ENCODE peak calls at places on chromosome 15, in seven cellular contexts. Q is PC-9, K is neural progenitor cell, V is Peyer's patch, W is aorta, L is heart right ventricle, T is hepatocyte. B is an unnamed sample. For H3K4me1, the result is how much of the 10 kb centered on the place peaks cover.

GRCh38 chr15:61830536-61831330 is 229.5 kb downstream of the VPS13C start:
- DNase-seq in K (no peak), Q (no peak), T (no peak), W (no peak), V (no peak), L (no peak), B (no peak)

GRCh38 chr15:74252291-74253080 is 16.4 kb downstream of the CCDC33 start:
- DNase-seq in L (peak), V (no peak), Q (no peak), W (no peak), K (no peak), T (no peak), B (peak)

GRCh38 chr15:56356616-56357015 is 8.6 kb upstream of the TEX9 start:
- DNase-seq in V (no peak), T (no peak), L (no peak), W (no peak), K (no peak), Q (peak), B (no peak)

GRCh38 chr15:57686657-57687056 is 19.9 kb upstream of the POLR2M start:
- DNase-seq in K (no peak), V (no peak), T (no peak), W (no peak), Q (no peak), L (no peak), B (no peak)

GRCh38 chr15:63981596-63982320 is 64.5 kb downstream of the DAPK2 start:
- DNase-seq in K (no peak), T (no peak), W (no peak), V (no peak), L (no peak), Q (no peak), B (peak)

GRCh38 chr15:75067123-75067854 is 43.9 kb downstream of the PPCDC start:
- DNase-seq in V (peak), T (no peak), W (no peak), K (no peak), L (no peak), Q (peak), B (no peak)

GRCh38 chr15:71659730-71660067 is 150.7 kb upstream of the NR2E3 start:
- DNase-seq in K (no peak), Q (no peak), L (no peak), V (no peak), T (no peak), W (no peak), B (no peak)

GRCh38 chr15:72827216-72827615 is 43.7 kb upstream of the ADPGK start:
- DNase-seq in V (no peak), L (no peak), Q (no peak), K (no peak), W (no peak), T (no peak), B (no peak)

GRCh38 chr15:72902245-72902928 is 118.8 kb upstream of the ADPGK start:
- DNase-seq in Q (no peak), V (no peak), L (peak), W (peak), T (peak), K (no peak), B (peak)

DNA sequence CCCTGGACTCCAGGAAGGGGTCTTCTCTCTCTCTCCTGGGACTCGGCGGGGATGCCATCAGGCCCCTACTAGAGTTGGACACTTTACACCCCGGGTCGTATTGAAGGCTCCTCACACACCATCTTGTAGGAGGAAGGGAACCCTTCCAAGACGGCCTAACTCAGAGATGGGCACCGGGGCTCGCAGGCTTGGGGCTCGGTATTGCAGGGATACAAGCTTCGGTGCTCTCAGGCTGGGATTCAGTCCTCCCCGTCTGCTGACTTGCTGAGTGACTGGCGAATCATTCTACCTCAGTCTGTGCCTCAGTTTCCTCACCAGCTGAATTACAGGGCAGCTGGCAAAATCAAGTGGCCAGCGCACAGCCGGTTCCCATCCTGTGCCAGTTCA is 419 bp upstream of the CALML4 start:
- DNase-seq in K (no peak), L (no peak), W (no peak), T (no peak), V (no peak), Q (no peak), B (no peak)
- H3K4me1 ChIP-seq in K (under half), L (under half), W (under half), T (under half), V (under half), Q (under half), B (under half)

GRCh38 chr15:66937588-66937987 is 127.8 kb upstream of the SMAD3 start:
- DNase-seq in V (no peak), Q (no peak), T (no peak), K (no peak), L (no peak), W (no peak), B (no peak)
- H3K27ac ChIP-seq in V (no peak), Q (no peak), T (no peak), K (no peak), L (no peak), W (no peak), B (no peak)

DNA sequence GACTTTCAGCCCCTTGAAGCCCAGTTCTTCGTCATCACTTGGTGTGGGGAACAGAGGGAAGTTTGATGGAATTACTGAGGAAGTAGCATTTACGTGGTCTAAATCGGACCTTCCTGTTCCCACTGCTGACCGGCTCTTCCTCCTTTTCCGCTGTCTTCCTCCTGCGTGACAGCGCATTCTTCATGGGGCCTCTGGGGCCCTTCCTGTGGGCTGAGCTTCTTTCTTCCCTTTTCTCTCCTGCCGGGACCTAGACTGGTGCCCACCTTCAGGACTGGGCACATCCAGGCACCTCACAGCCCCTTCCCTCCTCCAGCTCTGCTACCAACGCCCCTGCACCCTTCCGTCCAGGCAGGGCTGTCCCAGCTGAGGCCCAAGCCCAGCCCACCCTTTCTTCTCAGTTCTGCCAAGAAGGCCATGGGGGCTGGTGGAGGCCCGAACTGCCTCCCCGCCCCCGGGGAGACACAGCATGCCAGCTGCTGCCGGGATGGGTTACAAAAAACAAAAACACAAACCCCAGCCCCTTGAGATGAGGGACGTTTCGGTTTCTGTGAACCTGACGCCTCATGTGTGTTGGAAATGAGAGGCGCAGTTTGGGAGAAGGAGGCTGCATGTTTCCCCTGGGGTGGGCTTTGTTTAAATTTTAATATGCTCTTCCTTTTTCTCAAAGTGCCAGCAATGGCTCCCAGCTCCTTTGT is 19.1 kb downstream of the ZNF710 start:
- DNase-seq in L (peak), W (no peak), Q (no peak), T (no peak), K (no peak), V (peak), B (peak)
- H3K4me1 ChIP-seq in L (under half), W (under half), Q (under half), T (under half), K (under half), V (under half), B (half or more)

GRCh38 chr15:59291214-59291551 is 81.5 kb downstream of the MYO1E start:
- DNase-seq in W (no peak), Q (no peak), L (no peak), V (no peak), K (no peak), T (no peak), B (no peak)
- H3K27ac ChIP-seq in W (no peak), Q (peak), L (peak), V (no peak), K (no peak), T (no peak), B (no peak)

GRCh38 chr15:66103293-66103590 is 150.3 kb downstream of the MEGF11 start:
- DNase-seq in T (no peak), Q (no peak), L (no peak), W (no peak), K (no peak), V (no peak), B (no peak)
- H3K4me1 ChIP-seq in T (under half), Q (under half), L (under half), W (under half), K (half or more), V (under half), B (under half)

GRCh38 chr15:48046813-48047483 is 73.8 kb upstream of the SLC24A5 start:
- DNase-seq in T (no peak), K (peak), W (no peak), Q (no peak), L (no peak), V (no peak), B (no peak)
- H3K27ac ChIP-seq in T (peak), K (peak), W (no peak), Q (no peak), L (no peak), V (no peak), B (no peak)

GRCh38 chr15:92921215-92922131 is 21.3 kb downstream of the CHD2 start:
- DNase-seq in L (no peak), V (no peak), K (no peak), Q (peak), T (peak), W (no peak), B (no peak)

GRCh38 chr15:92925409-92925808 is 25.3 kb downstream of the CHD2 start:
- DNase-seq in T (no peak), Q (no peak), W (no peak), L (no peak), K (no peak), V (no peak), B (no peak)

GRCh38 chr15:92920595-92921169 is 20.6 kb downstream of the CHD2 start:
- DNase-seq in L (no peak), T (no peak), K (no peak), Q (no peak), V (no peak), W (no peak), B (no peak)

GRCh38 chr15:92924216-92924615 is 24.1 kb downstream of the CHD2 start:
- DNase-seq in T (no peak), V (no peak), Q (no peak), K (no peak), L (peak), W (no peak), B (no peak)

GRCh38 chr15:92922405-92923002 is 22.4 kb downstream of the CHD2 start:
- DNase-seq in L (no peak), T (no peak), K (no peak), Q (no peak), V (no peak), W (no peak), B (no peak)
- H3K4me1 ChIP-seq in L (half or more), T (half or more), K (under half), Q (half or more), V (under half), W (under half), B (half or more)

GRCh38 chr15:78266229-78266628 is 1.9 kb downstream of the DNAJA4 start:
- DNase-seq in L (no peak), W (no peak), V (no peak), Q (no peak), T (no peak), K (no peak), B (no peak)

GRCh38 chr15:78265137-78265460 is 737 bp downstream of the DNAJA4 start:
- DNase-seq in V (no peak), W (no peak), K (no peak), Q (no peak), L (no peak), T (no peak), B (no peak)

GRCh38 chr15:78264304-78265136 is at the start of gene DNAJA4:
- DNase-seq in L (peak), Q (no peak), T (peak), W (peak), K (peak), V (peak), B (peak)

GRCh38 chr15:78265752-78266224 is 1.4 kb downstream of the DNAJA4 start:
- DNase-seq in W (no peak), Q (no peak), K (no peak), V (no peak), L (peak), T (peak), B (peak)

GRCh38 chr15:78266806-78267205 is 2.4 kb downstream of the DNAJA4 start:
- DNase-seq in L (no peak), Q (no peak), W (no peak), K (no peak), V (no peak), T (no peak), B (no peak)
- H3K27ac ChIP-seq in L (peak), Q (no peak), W (no peak), K (no peak), V (no peak), T (no peak), B (peak)

GRCh38 chr15:33680336-33680735 is 288.0 kb upstream of the CHRM5 start:
- DNase-seq in L (no peak), V (no peak), K (no peak), T (no peak), Q (no peak), W (no peak), B (no peak)
- H3K4me1 ChIP-seq in L (under half), V (under half), K (under half), T (under half), Q (under half), W (under half), B (under half)

B was measured in heart left ventricle.